ENCODE peak calls at places on chromosomes 7 and 10, in nine cellular contexts. V, T, F, U, O, B, Y, L and S are unnamed samples.

GRCh38 chr10:87038786-87039185 is 18.7 kb downstream of the FAM25A start:
- DNase-seq in V (no peak), T (no peak), F (no peak), U (no peak), O (no peak), B (no peak), Y (no peak), L (peak; percentile 41), S (no peak)

GRCh38 chr10:121988361-121989324 is at the start of gene TACC2:
- DNase-seq in V (no peak), T (no peak), F (no peak), U (no peak), O (no peak), B (no peak), Y (no peak), L (no peak), S (no peak)

GRCh38 chr7:120716306-120716705 is 141.6 kb downstream of the TSPAN12 start:
- DNase-seq in V (no peak), T (no peak), F (no peak), U (no peak), O (no peak), B (no peak), Y (no peak), L (no peak), S (no peak)

GRCh38 chr10:18737841-18738240 is 78.6 kb downstream of the ARL5B start:
- DNase-seq in V (no peak), T (no peak), F (no peak), U (no peak), O (no peak), B (no peak), Y (no peak), L (peak; percentile 83), S (no peak)

GRCh38 chr10:87053121-87053520 is 33.0 kb downstream of the FAM25A start:
- DNase-seq in V (no peak), T (no peak), F (no peak), U (no peak), O (no peak), B (no peak), Y (no peak), L (no peak), S (no peak)

GRCh38 chr7:121020652-121021051 is 32.1 kb downstream of the CPED1 start:
- DNase-seq in V (no peak), T (peak; percentile 65), F (no peak), U (no peak), O (no peak), B (no peak), Y (no peak), L (no peak), S (no peak)

GRCh38 chr10:78852856-78853255 is 215.9 kb upstream of the ZMIZ1 start:
- DNase-seq in V (no peak), T (no peak), F (peak; percentile 80), U (peak; percentile 4), O (no peak), B (no peak), Y (no peak), L (no peak), S (peak; percentile 68)

GRCh38 chr10:24469993-24470392 is 253.7 kb downstream of the ARHGAP21 start:
- DNase-seq in V (no peak), T (no peak), F (no peak), U (no peak), O (no peak), B (no peak), Y (no peak), L (peak; percentile 28), S (no peak)

GRCh38 chr7:80357530-80357929 is 154.3 kb downstream of the GNAT3 start:
- DNase-seq in V (no peak), T (no peak), F (no peak), U (no peak), O (no peak), B (no peak), Y (no peak), L (no peak), S (no peak)

GRCh38 chr10:50618624-50619023 is 5.1 kb downstream of the SGMS1 start:
- DNase-seq in V (no peak), T (no peak), F (no peak), U (no peak), O (no peak), B (no peak), Y (no peak), L (no peak), S (no peak)

GRCh38 chr7:123537026-123537642 is 2.7 kb upstream of the IQUB start:
- DNase-seq in V (no peak), T (no peak), F (no peak), U (no peak), O (no peak), B (no peak), Y (no peak), L (no peak), S (no peak)

GRCh38 chr10:5557040-5557721 is 32.4 kb downstream of the CALML3 start:
- DNase-seq in V (no peak), T (no peak), F (no peak), U (no peak), O (no peak), B (no peak), Y (no peak), L (no peak), S (no peak)

GRCh38 chr10:127878474-127879055 is 14.2 kb downstream of the CLRN3 start:
- DNase-seq in V (no peak), T (no peak), F (no peak), U (no peak), O (no peak), B (no peak), Y (no peak), L (no peak), S (no peak)

GRCh38 chr7:80686576-80686975 is 48.1 kb downstream of the CD36 start:
- DNase-seq in V (no peak), T (no peak), F (no peak), U (no peak), O (no peak), B (no peak), Y (no peak), L (no peak), S (no peak)

GRCh38 chr10:75708060-75708459 is 276.6 kb downstream of the LRMDA start:
- DNase-seq in V (no peak), T (no peak), F (no peak), U (no peak), O (no peak), B (no peak), Y (no peak), L (no peak), S (no peak)

GRCh38 chr7:4851459-4852422 is 10.1 kb downstream of the PAPOLB start:
- DNase-seq in V (no peak), T (peak; percentile 24), F (no peak), U (no peak), O (no peak), B (no peak), Y (no peak), L (peak; percentile 14), S (no peak)

GRCh38 chr10:81177651-81178244 is 640.0 kb downstream of the SH2D4B start:
- DNase-seq in V (no peak), T (no peak), F (no peak), U (no peak), O (no peak), B (no peak), Y (no peak), L (no peak), S (no peak)